ENCODE peak calls at places on chromosomes 1 and 21, in five cellular contexts. One of them, this sample, is unnamed.

GRCh38 chr1:163824006-163824405 is 502.3 kb downstream of the NUF2 start:
- DNase-seq in tibial artery: no peak
- DNase-seq in A673: no peak
- DNase-seq in mammary epithelial cell: peak
- DNase-seq in thoracic aorta: no peak
- DNase-seq in this sample: no peak

GRCh38 chr1:167294528-167294927 is 73.8 kb downstream of the POU2F1 start:
- DNase-seq in mammary epithelial cell: peak
- DNase-seq in thoracic aorta: no peak
- DNase-seq in A673: peak
- DNase-seq in tibial artery: no peak
- DNase-seq in this sample: peak

GRCh38 chr1:153752561-153753195 is 22.5 kb upstream of the SLC27A3 start:
- DNase-seq in tibial artery: peak
- DNase-seq in A673: no peak
- DNase-seq in mammary epithelial cell: no peak
- DNase-seq in thoracic aorta: peak
- DNase-seq in this sample: no peak

GRCh38 chr1:228397454-228397786 is 9.2 kb downstream of the TRIM11 start:
- DNase-seq in tibial artery: peak
- DNase-seq in A673: no peak
- DNase-seq in thoracic aorta: no peak
- DNase-seq in mammary epithelial cell: no peak
- DNase-seq in this sample: no peak

GRCh38 chr21:15192243-15192642 is 127.4 kb upstream of the NRIP1 start:
- DNase-seq in tibial artery: no peak
- DNase-seq in A673: peak
- DNase-seq in mammary epithelial cell: peak
- DNase-seq in thoracic aorta: no peak
- DNase-seq in this sample: no peak

GRCh38 chr21:37074546-37074945 is 1.5 kb downstream of the TTC3 start:
- DNase-seq in tibial artery: no peak
- DNase-seq in mammary epithelial cell: no peak
- DNase-seq in thoracic aorta: no peak
- DNase-seq in A673: no peak
- DNase-seq in this sample: peak

GRCh38 chr1:11280719-11281376 is 7.8 kb downstream of the UBIAD1 start:
- DNase-seq in tibial artery: no peak
- DNase-seq in thoracic aorta: no peak
- DNase-seq in A673: no peak
- DNase-seq in mammary epithelial cell: no peak
- DNase-seq in this sample: no peak

GRCh38 chr1:209850342-209850979 is 22.7 kb downstream of the UTP25 start:
- DNase-seq in mammary epithelial cell: peak
- DNase-seq in thoracic aorta: no peak
- DNase-seq in tibial artery: no peak
- DNase-seq in A673: peak
- DNase-seq in this sample: peak

GRCh38 chr1:2234762-2235113 is 6.6 kb downstream of the SKI start:
- DNase-seq in tibial artery: no peak
- DNase-seq in A673: no peak
- DNase-seq in mammary epithelial cell: no peak
- DNase-seq in thoracic aorta: no peak
- DNase-seq in this sample: no peak

GRCh38 chr1:27233677-27234053 is 767 bp upstream of the WDTC1 start:
- DNase-seq in A673: no peak
- DNase-seq in mammary epithelial cell: no peak
- DNase-seq in tibial artery: no peak
- DNase-seq in thoracic aorta: no peak
- DNase-seq in this sample: no peak

GRCh38 chr1:170310931-170311330 is 165.2 kb downstream of the NTMT2 start:
- DNase-seq in mammary epithelial cell: no peak
- DNase-seq in thoracic aorta: no peak
- DNase-seq in A673: no peak
- DNase-seq in tibial artery: no peak
- DNase-seq in this sample: no peak

GRCh38 chr1:54287176-54287650 is 87.2 kb downstream of the MRPL37 start:
- DNase-seq in thoracic aorta: peak
- DNase-seq in tibial artery: peak
- DNase-seq in mammary epithelial cell: peak
- DNase-seq in A673: peak
- DNase-seq in this sample: no peak

GRCh38 chr21:43272591-43272990 is 103.8 kb downstream of the CRYAA start:
- DNase-seq in thoracic aorta: no peak
- DNase-seq in A673: no peak
- DNase-seq in mammary epithelial cell: no peak
- DNase-seq in tibial artery: no peak
- DNase-seq in this sample: no peak

GRCh38 chr21:32346951-32347350 is 45.9 kb downstream of the URB1 start:
- DNase-seq in tibial artery: no peak
- DNase-seq in mammary epithelial cell: no peak
- DNase-seq in thoracic aorta: no peak
- DNase-seq in A673: no peak
- DNase-seq in this sample: no peak
- H3K27ac ChIP-seq in tibial artery: no peak
- H3K27ac ChIP-seq in mammary epithelial cell: no peak
- H3K27ac ChIP-seq in thoracic aorta: no peak
- H3K27ac ChIP-seq in A673: no peak
- H3K27ac ChIP-seq in this sample: no peak

GRCh38 chr1:48469616-48470500 is 2.1 kb downstream of the SPATA6 start:
- DNase-seq in A673: peak
- DNase-seq in thoracic aorta: peak
- DNase-seq in mammary epithelial cell: peak
- DNase-seq in tibial artery: peak
- DNase-seq in this sample: peak
- H3K27ac ChIP-seq in A673: no peak
- H3K27ac ChIP-seq in thoracic aorta: peak
- H3K27ac ChIP-seq in mammary epithelial cell: no peak
- H3K27ac ChIP-seq in tibial artery: peak
- H3K27ac ChIP-seq in this sample: no peak

GRCh38 chr1:160342953-160343869 is at the start of the genes COPA and NCSTN:
- DNase-seq in mammary epithelial cell: peak
- DNase-seq in tibial artery: peak
- DNase-seq in A673: peak
- DNase-seq in thoracic aorta: peak
- DNase-seq in this sample: peak

GRCh38 chr1:160351629-160352028 is 8.4 kb downstream of the NCSTN start:
- DNase-seq in A673: no peak
- DNase-seq in tibial artery: no peak
- DNase-seq in mammary epithelial cell: no peak
- DNase-seq in thoracic aorta: no peak
- DNase-seq in this sample: no peak

GRCh38 chr1:160342520-160342919 is 530 bp downstream of the COPA start:
- DNase-seq in A673: peak
- DNase-seq in mammary epithelial cell: peak
- DNase-seq in tibial artery: no peak
- DNase-seq in thoracic aorta: no peak
- DNase-seq in this sample: peak

GRCh38 chr1:160352555-160352954 is 9.4 kb downstream of the NCSTN start:
- DNase-seq in thoracic aorta: no peak
- DNase-seq in tibial artery: no peak
- DNase-seq in mammary epithelial cell: no peak
- DNase-seq in A673: no peak
- DNase-seq in this sample: no peak

GRCh38 chr1:160346953-160347352 is 3.8 kb downstream of the NCSTN start:
- DNase-seq in tibial artery: no peak
- DNase-seq in mammary epithelial cell: no peak
- DNase-seq in A673: no peak
- DNase-seq in thoracic aorta: no peak
- DNase-seq in this sample: peak
- H3K27ac ChIP-seq in tibial artery: no peak
- H3K27ac ChIP-seq in mammary epithelial cell: no peak
- H3K27ac ChIP-seq in A673: no peak
- H3K27ac ChIP-seq in thoracic aorta: no peak
- H3K27ac ChIP-seq in this sample: peak

GRCh38 chr1:230139306-230139705 is 72.3 kb downstream of the GALNT2 start:
- DNase-seq in thoracic aorta: no peak
- DNase-seq in tibial artery: no peak
- DNase-seq in A673: no peak
- DNase-seq in mammary epithelial cell: no peak
- DNase-seq in this sample: no peak
- H3K27ac ChIP-seq in thoracic aorta: no peak
- H3K27ac ChIP-seq in tibial artery: no peak
- H3K27ac ChIP-seq in A673: no peak
- H3K27ac ChIP-seq in mammary epithelial cell: no peak
- H3K27ac ChIP-seq in this sample: no peak

GRCh38 chr1:162497723-162498441 is at the start of gene UHMK1:
- DNase-seq in thoracic aorta: peak
- DNase-seq in A673: peak
- DNase-seq in mammary epithelial cell: peak
- DNase-seq in tibial artery: peak
- DNase-seq in this sample: peak

GRCh38 chr1:162500805-162501204 is 3.2 kb downstream of the UHMK1 start:
- DNase-seq in A673: no peak
- DNase-seq in mammary epithelial cell: no peak
- DNase-seq in thoracic aorta: no peak
- DNase-seq in tibial artery: no peak
- DNase-seq in this sample: no peak

GRCh38 chr1:162502077-162502476 is 4.5 kb downstream of the UHMK1 start:
- DNase-seq in mammary epithelial cell: no peak
- DNase-seq in tibial artery: no peak
- DNase-seq in thoracic aorta: no peak
- DNase-seq in A673: no peak
- DNase-seq in this sample: no peak

GRCh38 chr1:162497104-162497722 is 405 bp upstream of the UHMK1 start:
- DNase-seq in thoracic aorta: no peak
- DNase-seq in mammary epithelial cell: no peak
- DNase-seq in tibial artery: no peak
- DNase-seq in A673: no peak
- DNase-seq in this sample: no peak

GRCh38 chr1:162498442-162498785 is 796 bp downstream of the UHMK1 start:
- DNase-seq in thoracic aorta: no peak
- DNase-seq in tibial artery: no peak
- DNase-seq in mammary epithelial cell: peak
- DNase-seq in A673: peak
- DNase-seq in this sample: peak
- H3K27ac ChIP-seq in thoracic aorta: peak
- H3K27ac ChIP-seq in tibial artery: peak
- H3K27ac ChIP-seq in mammary epithelial cell: peak
- H3K27ac ChIP-seq in A673: peak
- H3K27ac ChIP-seq in this sample: peak